ENCODE peak calls at places on chromosomes 2 and 18, in seven cellular contexts. One of them, this sample, is unnamed.

GRCh38 chr2:106095478-106096392 is 98.4 kb downstream of the UXS1 start:
- DNase-seq in HEK293T: no peak
- DNase-seq in left cardiac atrium: no peak
- DNase-seq in NCI-H1930: no peak
- DNase-seq in activated naive CD8-positive, alpha-beta T cell treated with anti-CD3 and anti-CD28 coated beads for 36 hours: peak; percentile 74
- DNase-seq in NCI-H1417 treated with DMSO at 0.1 percent for 48 hours: no peak
- DNase-seq in SJSA1: no peak
- DNase-seq in this sample: no peak

GRCh38 chr2:24174851-24175277 is at the start of gene FAM228A:
- DNase-seq in HEK293T: no peak
- DNase-seq in left cardiac atrium: no peak
- DNase-seq in NCI-H1930: no peak
- DNase-seq in activated naive CD8-positive, alpha-beta T cell treated with anti-CD3 and anti-CD28 coated beads for 36 hours: no peak
- DNase-seq in NCI-H1417 treated with DMSO at 0.1 percent for 48 hours: no peak
- DNase-seq in SJSA1: no peak
- DNase-seq in this sample: no peak

GRCh38 chr2:196750977-196751631 is 48.4 kb downstream of the GTF3C3 start:
- DNase-seq in HEK293T: peak; percentile 72
- DNase-seq in left cardiac atrium: peak; percentile 55
- DNase-seq in NCI-H1930: no peak
- DNase-seq in activated naive CD8-positive, alpha-beta T cell treated with anti-CD3 and anti-CD28 coated beads for 36 hours: peak; percentile 46
- DNase-seq in NCI-H1417 treated with DMSO at 0.1 percent for 48 hours: no peak
- DNase-seq in SJSA1: peak; percentile 46
- DNase-seq in this sample: no peak

GRCh38 chr18:29373000-29373399 is 1196.1 kb upstream of the CDH2 start:
- DNase-seq in HEK293T: no peak
- DNase-seq in left cardiac atrium: no peak
- DNase-seq in NCI-H1930: no peak
- DNase-seq in activated naive CD8-positive, alpha-beta T cell treated with anti-CD3 and anti-CD28 coated beads for 36 hours: no peak
- DNase-seq in NCI-H1417 treated with DMSO at 0.1 percent for 48 hours: no peak
- DNase-seq in SJSA1: no peak
- DNase-seq in this sample: no peak

GRCh38 chr2:236871500-236872001 is 214.1 kb upstream of the COPS8 start:
- DNase-seq in HEK293T: no peak
- DNase-seq in left cardiac atrium: peak; percentile 50
- DNase-seq in NCI-H1930: no peak
- DNase-seq in activated naive CD8-positive, alpha-beta T cell treated with anti-CD3 and anti-CD28 coated beads for 36 hours: no peak
- DNase-seq in NCI-H1417 treated with DMSO at 0.1 percent for 48 hours: no peak
- DNase-seq in SJSA1: peak; percentile 95
- DNase-seq in this sample: peak; percentile 47

GRCh38 chr2:33380661-33381183 is 95.7 kb upstream of the RASGRP3 start:
- DNase-seq in HEK293T: no peak
- DNase-seq in left cardiac atrium: no peak
- DNase-seq in NCI-H1930: no peak
- DNase-seq in activated naive CD8-positive, alpha-beta T cell treated with anti-CD3 and anti-CD28 coated beads for 36 hours: no peak
- DNase-seq in NCI-H1417 treated with DMSO at 0.1 percent for 48 hours: no peak
- DNase-seq in SJSA1: no peak
- DNase-seq in this sample: no peak

GRCh38 chr2:222813177-222813843 is 47.5 kb upstream of the ACSL3 start:
- DNase-seq in HEK293T: no peak
- DNase-seq in left cardiac atrium: no peak
- DNase-seq in NCI-H1930: no peak
- DNase-seq in activated naive CD8-positive, alpha-beta T cell treated with anti-CD3 and anti-CD28 coated beads for 36 hours: peak; percentile 34
- DNase-seq in NCI-H1417 treated with DMSO at 0.1 percent for 48 hours: no peak
- DNase-seq in SJSA1: no peak
- DNase-seq in this sample: no peak

GRCh38 chr2:235002198-235003095 is 50.6 kb downstream of the SH3BP4 start:
- DNase-seq in HEK293T: no peak
- DNase-seq in left cardiac atrium: no peak
- DNase-seq in NCI-H1930: no peak
- DNase-seq in activated naive CD8-positive, alpha-beta T cell treated with anti-CD3 and anti-CD28 coated beads for 36 hours: no peak
- DNase-seq in NCI-H1417 treated with DMSO at 0.1 percent for 48 hours: no peak
- DNase-seq in SJSA1: no peak
- DNase-seq in this sample: no peak

GRCh38 chr2:64858541-64859031 is 130.6 kb upstream of the SLC1A4 start:
- DNase-seq in HEK293T: no peak
- DNase-seq in left cardiac atrium: no peak
- DNase-seq in NCI-H1930: no peak
- DNase-seq in activated naive CD8-positive, alpha-beta T cell treated with anti-CD3 and anti-CD28 coated beads for 36 hours: no peak
- DNase-seq in NCI-H1417 treated with DMSO at 0.1 percent for 48 hours: no peak
- DNase-seq in SJSA1: no peak
- DNase-seq in this sample: no peak

GRCh38 chr2:25165992-25166618 is 2.3 kb downstream of the POMC start:
- DNase-seq in HEK293T: peak; percentile 30
- DNase-seq in left cardiac atrium: no peak
- DNase-seq in NCI-H1930: no peak
- DNase-seq in activated naive CD8-positive, alpha-beta T cell treated with anti-CD3 and anti-CD28 coated beads for 36 hours: peak; percentile 55
- DNase-seq in NCI-H1417 treated with DMSO at 0.1 percent for 48 hours: no peak
- DNase-seq in SJSA1: no peak
- DNase-seq in this sample: no peak

GRCh38 chr2:218285604-218286003 is 6.7 kb downstream of the TMBIM1 start:
- DNase-seq in HEK293T: no peak
- DNase-seq in left cardiac atrium: peak; percentile 77
- DNase-seq in NCI-H1930: no peak
- DNase-seq in activated naive CD8-positive, alpha-beta T cell treated with anti-CD3 and anti-CD28 coated beads for 36 hours: no peak
- DNase-seq in NCI-H1417 treated with DMSO at 0.1 percent for 48 hours: no peak
- DNase-seq in SJSA1: no peak
- DNase-seq in this sample: no peak

GRCh38 chr2:25548587-25548986 is 124.8 kb downstream of the DTNB start:
- DNase-seq in HEK293T: no peak
- DNase-seq in left cardiac atrium: no peak
- DNase-seq in NCI-H1930: no peak
- DNase-seq in activated naive CD8-positive, alpha-beta T cell treated with anti-CD3 and anti-CD28 coated beads for 36 hours: no peak
- DNase-seq in NCI-H1417 treated with DMSO at 0.1 percent for 48 hours: no peak
- DNase-seq in SJSA1: no peak
- DNase-seq in this sample: no peak

GRCh38 chr2:70901235-70902066 is 34.2 kb upstream of the ATP6V1B1 start:
- DNase-seq in HEK293T: peak; percentile 35
- DNase-seq in left cardiac atrium: peak; percentile 27
- DNase-seq in NCI-H1930: no peak
- DNase-seq in activated naive CD8-positive, alpha-beta T cell treated with anti-CD3 and anti-CD28 coated beads for 36 hours: no peak
- DNase-seq in NCI-H1417 treated with DMSO at 0.1 percent for 48 hours: no peak
- DNase-seq in SJSA1: no peak
- DNase-seq in this sample: no peak

GRCh38 chr2:65070172-65070830 is 14.1 kb downstream of the CEP68 start:
- DNase-seq in HEK293T: no peak
- DNase-seq in left cardiac atrium: no peak
- DNase-seq in NCI-H1930: no peak
- DNase-seq in activated naive CD8-positive, alpha-beta T cell treated with anti-CD3 and anti-CD28 coated beads for 36 hours: no peak
- DNase-seq in NCI-H1417 treated with DMSO at 0.1 percent for 48 hours: no peak
- DNase-seq in SJSA1: peak; percentile 31
- DNase-seq in this sample: no peak

This sample was measured in T1000.